ENCODE peak calls at places on chromosomes 11 and 22, in eight cellular contexts. One of them, this sample, is unnamed.

GRCh38 chr11:47348131-47348802 is 4.2 kb downstream of the MYBPC3 start:
- DNase-seq in fibroblast of lung: no peak
- DNase-seq in neural progenitor cell: no peak
- DNase-seq in astrocyte: no peak
- DNase-seq in psoas muscle: no peak
- DNase-seq in uterus: no peak
- DNase-seq in lung: no peak
- DNase-seq in tibial nerve: no peak
- DNase-seq in this sample: no peak

GRCh38 chr11:82890002-82890341 is 10.3 kb downstream of the PRCP start:
- DNase-seq in fibroblast of lung: no peak
- DNase-seq in psoas muscle: no peak
- DNase-seq in neural progenitor cell: no peak
- DNase-seq in uterus: no peak
- DNase-seq in astrocyte: no peak
- DNase-seq in tibial nerve: no peak
- DNase-seq in lung: no peak
- DNase-seq in this sample: no peak

GRCh38 chr22:37489994-37490393 is 3.8 kb upstream of the MFNG start:
- DNase-seq in astrocyte: no peak
- DNase-seq in fibroblast of lung: no peak
- DNase-seq in psoas muscle: no peak
- DNase-seq in neural progenitor cell: no peak
- DNase-seq in uterus: no peak
- DNase-seq in lung: no peak
- DNase-seq in tibial nerve: no peak
- DNase-seq in this sample: no peak

GRCh38 chr11:63573881-63574855 is 11.0 kb upstream of the PLAAT2 start:
- DNase-seq in astrocyte: peak; percentile 55
- DNase-seq in lung: peak; percentile 60
- DNase-seq in uterus: peak; percentile 49
- DNase-seq in neural progenitor cell: no peak
- DNase-seq in psoas muscle: peak; percentile 59
- DNase-seq in fibroblast of lung: peak; percentile 66
- DNase-seq in tibial nerve: no peak
- DNase-seq in this sample: no peak

GRCh38 chr11:15216678-15217077 is 102.0 kb downstream of the INSC start:
- DNase-seq in uterus: no peak
- DNase-seq in psoas muscle: no peak
- DNase-seq in fibroblast of lung: no peak
- DNase-seq in astrocyte: no peak
- DNase-seq in neural progenitor cell: no peak
- DNase-seq in lung: no peak
- DNase-seq in tibial nerve: no peak
- DNase-seq in this sample: no peak

GRCh38 chr11:3021125-3021524 is 29.0 kb upstream of the NAP1L4 start:
- DNase-seq in astrocyte: no peak
- DNase-seq in uterus: no peak
- DNase-seq in fibroblast of lung: peak; percentile 23
- DNase-seq in neural progenitor cell: peak; percentile 81
- DNase-seq in tibial nerve: no peak
- DNase-seq in psoas muscle: no peak
- DNase-seq in lung: no peak
- DNase-seq in this sample: no peak

GRCh38 chr11:119671048-119671447 is 58.0 kb downstream of the NECTIN1 start:
- DNase-seq in uterus: peak; percentile 84
- DNase-seq in astrocyte: peak; percentile 71
- DNase-seq in psoas muscle: peak; percentile 87
- DNase-seq in neural progenitor cell: no peak
- DNase-seq in lung: peak; percentile 41
- DNase-seq in tibial nerve: peak; percentile 57
- DNase-seq in fibroblast of lung: peak; percentile 84
- DNase-seq in this sample: no peak

GRCh38 chr11:27721505-27722116 is 21.4 kb upstream of the BDNF start:
- DNase-seq in neural progenitor cell: peak; percentile 9
- DNase-seq in tibial nerve: no peak
- DNase-seq in lung: no peak
- DNase-seq in uterus: no peak
- DNase-seq in astrocyte: no peak
- DNase-seq in psoas muscle: no peak
- DNase-seq in fibroblast of lung: no peak
- DNase-seq in this sample: no peak

GRCh38 chr11:127106142-127106541 is 105.6 kb upstream of the KIRREL3 start:
- DNase-seq in uterus: no peak
- DNase-seq in fibroblast of lung: no peak
- DNase-seq in psoas muscle: no peak
- DNase-seq in lung: no peak
- DNase-seq in tibial nerve: no peak
- DNase-seq in astrocyte: no peak
- DNase-seq in neural progenitor cell: peak; percentile 72
- DNase-seq in this sample: no peak

GRCh38 chr11:12042215-12042676 is 33.8 kb upstream of the DKK3 start:
- DNase-seq in psoas muscle: no peak
- DNase-seq in astrocyte: peak; percentile 98
- DNase-seq in lung: no peak
- DNase-seq in tibial nerve: no peak
- DNase-seq in neural progenitor cell: no peak
- DNase-seq in fibroblast of lung: peak; percentile 98
- DNase-seq in uterus: no peak
- DNase-seq in this sample: no peak

GRCh38 chr11:57901756-57902155 is 121.9 kb upstream of the OR9Q1 start:
- DNase-seq in tibial nerve: no peak
- DNase-seq in psoas muscle: no peak
- DNase-seq in fibroblast of lung: no peak
- DNase-seq in lung: no peak
- DNase-seq in neural progenitor cell: no peak
- DNase-seq in astrocyte: no peak
- DNase-seq in uterus: no peak
- DNase-seq in this sample: no peak

GRCh38 chr22:26845016-26845728 is 187.8 kb downstream of the MIAT start:
- DNase-seq in psoas muscle: no peak
- DNase-seq in tibial nerve: no peak
- DNase-seq in lung: no peak
- DNase-seq in astrocyte: peak; percentile 54
- DNase-seq in uterus: no peak
- DNase-seq in fibroblast of lung: peak; percentile 66
- DNase-seq in neural progenitor cell: no peak
- DNase-seq in this sample: no peak

GRCh38 chr11:62266558-62266957 is 3.4 kb upstream of the SCGB2A2 start:
- DNase-seq in tibial nerve: no peak
- DNase-seq in fibroblast of lung: peak; percentile 27
- DNase-seq in lung: no peak
- DNase-seq in psoas muscle: no peak
- DNase-seq in astrocyte: peak; percentile 12
- DNase-seq in neural progenitor cell: no peak
- DNase-seq in uterus: no peak
- DNase-seq in this sample: no peak

GRCh38 chr11:74678591-74679512 is 52.4 kb downstream of the CHRDL2 start:
- DNase-seq in tibial nerve: no peak
- DNase-seq in lung: no peak
- DNase-seq in astrocyte: peak; percentile 30
- DNase-seq in fibroblast of lung: peak; percentile 41
- DNase-seq in uterus: peak; percentile 66
- DNase-seq in neural progenitor cell: no peak
- DNase-seq in psoas muscle: no peak
- DNase-seq in this sample: no peak

GRCh38 chr11:95512177-95512576 is 277.4 kb downstream of the FAM76B start:
- DNase-seq in uterus: peak; percentile 42
- DNase-seq in fibroblast of lung: peak; percentile 93
- DNase-seq in psoas muscle: no peak
- DNase-seq in lung: peak; percentile 32
- DNase-seq in neural progenitor cell: no peak
- DNase-seq in astrocyte: peak; percentile 91
- DNase-seq in tibial nerve: no peak
- DNase-seq in this sample: peak; percentile 83

GRCh38 chr11:17516551-17517150 is 27.6 kb downstream of the USH1C start:
- DNase-seq in psoas muscle: no peak
- DNase-seq in neural progenitor cell: no peak
- DNase-seq in tibial nerve: no peak
- DNase-seq in lung: no peak
- DNase-seq in astrocyte: no peak
- DNase-seq in fibroblast of lung: no peak
- DNase-seq in uterus: no peak
- DNase-seq in this sample: no peak

GRCh38 chr22:36577019-36577418 is 48.1 kb upstream of the EIF3D start:
- DNase-seq in psoas muscle: no peak
- DNase-seq in tibial nerve: no peak
- DNase-seq in fibroblast of lung: peak; percentile 96
- DNase-seq in lung: no peak
- DNase-seq in astrocyte: peak; percentile 94
- DNase-seq in neural progenitor cell: no peak
- DNase-seq in uterus: no peak
- DNase-seq in this sample: no peak

GRCh38 chr11:107743161-107743560 is 31.3 kb upstream of the SLN start:
- DNase-seq in psoas muscle: no peak
- DNase-seq in fibroblast of lung: no peak
- DNase-seq in tibial nerve: no peak
- DNase-seq in lung: no peak
- DNase-seq in astrocyte: no peak
- DNase-seq in neural progenitor cell: no peak
- DNase-seq in uterus: no peak
- DNase-seq in this sample: no peak

GRCh38 chr11:124751391-124751740 is 689 bp downstream of the VSIG2 start:
- DNase-seq in uterus: no peak
- DNase-seq in neural progenitor cell: no peak
- DNase-seq in psoas muscle: no peak
- DNase-seq in astrocyte: no peak
- DNase-seq in fibroblast of lung: no peak
- DNase-seq in tibial nerve: no peak
- DNase-seq in lung: no peak
- DNase-seq in this sample: no peak

GRCh38 chr11:103870821-103871309 is 165.6 kb upstream of the DDI1 start:
- DNase-seq in fibroblast of lung: no peak
- DNase-seq in tibial nerve: peak; percentile 55
- DNase-seq in neural progenitor cell: no peak
- DNase-seq in astrocyte: no peak
- DNase-seq in lung: peak; percentile 30
- DNase-seq in psoas muscle: peak; percentile 74
- DNase-seq in uterus: peak; percentile 35
- DNase-seq in this sample: peak; percentile 92

GRCh38 chr11:118897721-118898310 is 14.1 kb downstream of the CXCR5 start:
- DNase-seq in tibial nerve: no peak
- DNase-seq in uterus: no peak
- DNase-seq in psoas muscle: no peak
- DNase-seq in lung: no peak
- DNase-seq in neural progenitor cell: no peak
- DNase-seq in fibroblast of lung: no peak
- DNase-seq in astrocyte: no peak
- DNase-seq in this sample: no peak

GRCh38 chr22:18987765-18988164 is 51.7 kb upstream of the PRODH start:
- DNase-seq in tibial nerve: no peak
- DNase-seq in psoas muscle: no peak
- DNase-seq in uterus: no peak
- DNase-seq in astrocyte: no peak
- DNase-seq in lung: no peak
- DNase-seq in fibroblast of lung: no peak
- DNase-seq in neural progenitor cell: peak; percentile 62
- DNase-seq in this sample: no peak
- H3K36me3 ChIP-seq in tibial nerve: no peaks in the 10 kb centered on the region
- H3K36me3 ChIP-seq in psoas muscle: no peaks in the 10 kb centered on the region
- H3K36me3 ChIP-seq in uterus: no peaks in the 10 kb centered on the region
- H3K36me3 ChIP-seq in astrocyte: no peaks in the 10 kb centered on the region
- H3K36me3 ChIP-seq in lung: no peaks in the 10 kb centered on the region
- H3K36me3 ChIP-seq in fibroblast of lung: no peaks in the 10 kb centered on the region
- H3K36me3 ChIP-seq in neural progenitor cell: no peaks in the 10 kb centered on the region
- H3K36me3 ChIP-seq in this sample: no peaks in the 10 kb centered on the region

GRCh38 chr11:42021919-42022318 is 562.5 kb upstream of the LRRC4C start:
- DNase-seq in astrocyte: no peak
- DNase-seq in neural progenitor cell: no peak
- DNase-seq in tibial nerve: no peak
- DNase-seq in uterus: no peak
- DNase-seq in lung: no peak
- DNase-seq in psoas muscle: no peak
- DNase-seq in fibroblast of lung: no peak
- DNase-seq in this sample: no peak
- H3K4me1 ChIP-seq in astrocyte: no peaks in the 10 kb centered on the region
- H3K4me1 ChIP-seq in neural progenitor cell: no peaks in the 10 kb centered on the region
- H3K4me1 ChIP-seq in tibial nerve: no peaks in the 10 kb centered on the region
- H3K4me1 ChIP-seq in uterus: no peaks in the 10 kb centered on the region
- H3K4me1 ChIP-seq in lung: no peaks in the 10 kb centered on the region
- H3K4me1 ChIP-seq in psoas muscle: no peaks in the 10 kb centered on the region
- H3K4me1 ChIP-seq in fibroblast of lung: no peaks in the 10 kb centered on the region
- H3K4me1 ChIP-seq in this sample: no peaks in the 10 kb centered on the region

GRCh38 chr11:69155302-69156198 is at the start of gene SMIM38:
- DNase-seq in uterus: no peak
- DNase-seq in tibial nerve: no peak
- DNase-seq in astrocyte: no peak
- DNase-seq in fibroblast of lung: no peak
- DNase-seq in psoas muscle: no peak
- DNase-seq in neural progenitor cell: no peak
- DNase-seq in lung: no peak
- DNase-seq in this sample: no peak
- H3K4me3 ChIP-seq in uterus: no peak within 1 kb of the TSS
- H3K4me3 ChIP-seq in tibial nerve: no peak within 1 kb of the TSS
- H3K4me3 ChIP-seq in astrocyte: no peak within 1 kb of the TSS
- H3K4me3 ChIP-seq in fibroblast of lung: no peak within 1 kb of the TSS
- H3K4me3 ChIP-seq in psoas muscle: no peak within 1 kb of the TSS
- H3K4me3 ChIP-seq in neural progenitor cell: no peak within 1 kb of the TSS
- H3K4me3 ChIP-seq in lung: no peak within 1 kb of the TSS
- H3K4me3 ChIP-seq in this sample: no peak within 1 kb of the TSS

GRCh38 chr11:64909653-64910343 is 7.2 kb downstream of the ATG2A start:
- DNase-seq in tibial nerve: no peak
- DNase-seq in fibroblast of lung: no peak
- DNase-seq in neural progenitor cell: no peak
- DNase-seq in lung: no peak
- DNase-seq in uterus: no peak
- DNase-seq in psoas muscle: no peak
- DNase-seq in astrocyte: no peak
- DNase-seq in this sample: no peak

GRCh38 chr11:64913171-64913727 is 3.8 kb downstream of the ATG2A start:
- DNase-seq in uterus: no peak
- DNase-seq in psoas muscle: no peak
- DNase-seq in neural progenitor cell: no peak
- DNase-seq in astrocyte: no peak
- DNase-seq in tibial nerve: no peak
- DNase-seq in fibroblast of lung: no peak
- DNase-seq in lung: no peak
- DNase-seq in this sample: no peak

GRCh38 chr11:64910451-64911093 is 6.4 kb downstream of the ATG2A start:
- DNase-seq in lung: no peak
- DNase-seq in uterus: no peak
- DNase-seq in neural progenitor cell: no peak
- DNase-seq in astrocyte: no peak
- DNase-seq in fibroblast of lung: no peak
- DNase-seq in tibial nerve: no peak
- DNase-seq in psoas muscle: no peak
- DNase-seq in this sample: no peak

GRCh38 chr11:64911142-64911541 is 5.9 kb downstream of the ATG2A start:
- DNase-seq in astrocyte: no peak
- DNase-seq in lung: no peak
- DNase-seq in uterus: no peak
- DNase-seq in fibroblast of lung: no peak
- DNase-seq in neural progenitor cell: no peak
- DNase-seq in tibial nerve: no peak
- DNase-seq in psoas muscle: no peak
- DNase-seq in this sample: no peak

DNA sequence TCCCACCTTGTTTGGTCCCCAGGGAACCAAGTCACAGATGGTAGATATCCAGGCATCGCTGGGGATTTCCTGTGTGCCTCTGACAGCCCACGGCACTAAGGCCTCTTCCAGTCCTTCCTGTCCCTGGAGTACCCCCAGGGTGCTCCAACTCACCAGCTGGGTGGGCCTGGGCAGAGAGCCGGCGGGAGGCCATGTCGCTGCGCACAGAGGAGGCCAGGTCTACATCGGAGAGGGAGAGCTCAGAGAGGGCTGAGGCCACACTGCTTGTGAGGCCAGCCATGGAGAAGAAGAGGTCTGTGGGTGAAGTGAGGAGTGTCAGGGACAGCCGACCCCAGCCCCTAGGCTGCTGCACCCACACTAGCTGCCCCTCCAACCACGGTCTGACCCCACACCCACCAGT is 5.3 kb downstream of the ATG2A start:
- DNase-seq in lung: no peak
- DNase-seq in psoas muscle: no peak
- DNase-seq in tibial nerve: no peak
- DNase-seq in uterus: no peak
- DNase-seq in neural progenitor cell: no peak
- DNase-seq in astrocyte: no peak
- DNase-seq in fibroblast of lung: no peak
- DNase-seq in this sample: no peak
- H3K36me3 ChIP-seq in lung: peaks cover 70% of the 10 kb centered on the region
- H3K36me3 ChIP-seq in psoas muscle: peaks cover 10% of the 10 kb centered on the region
- H3K36me3 ChIP-seq in tibial nerve: peaks cover 7% of the 10 kb centered on the region
- H3K36me3 ChIP-seq in uterus: no peaks in the 10 kb centered on the region
- H3K36me3 ChIP-seq in neural progenitor cell: no peaks in the 10 kb centered on the region
- H3K36me3 ChIP-seq in astrocyte: peaks cover 2% of the 10 kb centered on the region
- H3K36me3 ChIP-seq in fibroblast of lung: peaks cover 17% of the 10 kb centered on the region
- H3K36me3 ChIP-seq in this sample: peaks cover 75% of the 10 kb centered on the region

This sample was measured in ascending aorta.